ENCODE peak calls at places on chromosome 6, in four cellular contexts. N is IMR-90, I is GM12878, D is K562. G is an unnamed sample.

GRCh38 chr6:167811689-167812487 is 14.8 kb upstream of the AFDN start:
- DNase-seq in N (no peak), I (no peak), D (peak; percentile 54), G (no peak)

GRCh38 chr6:52341861-52342260 is 20.1 kb upstream of the PAQR8 start:
- DNase-seq in N (no peak), I (no peak), D (no peak), G (no peak)

GRCh38 chr6:135604035-135604865 is 106.7 kb upstream of the AHI1 start:
- DNase-seq in N (no peak), I (no peak), D (no peak), G (no peak)

GRCh38 chr6:152428126-152428525 is 209.0 kb downstream of the SYNE1 start:
- DNase-seq in N (peak; percentile 1), I (no peak), D (no peak), G (no peak)

GRCh38 chr6:106132153-106132698 is 46.1 kb downstream of the PRDM1 start:
- DNase-seq in N (no peak), I (no peak), D (no peak), G (no peak)

GRCh38 chr6:110816677-110817076 is 1.4 kb upstream of the CDK19 start:
- DNase-seq in N (no peak), I (no peak), D (no peak), G (no peak)

GRCh38 chr6:17098538-17098937 is 3.3 kb upstream of the STMND1 start:
- DNase-seq in N (peak; percentile 47), I (no peak), D (no peak), G (no peak)

GRCh38 chr6:6968731-6969552 is 138.8 kb upstream of the RREB1 start:
- DNase-seq in N (no peak), I (no peak), D (peak; percentile 66), G (no peak)

GRCh38 chr6:28769626-28770402 is 154.0 kb downstream of the TRIM27 start:
- DNase-seq in N (peak; percentile 20), I (no peak), D (peak; percentile 60), G (peak; percentile 61)

GRCh38 chr6:71476872-71477271 is 188.3 kb downstream of the OGFRL1 start:
- DNase-seq in N (no peak), I (no peak), D (no peak), G (no peak)

GRCh38 chr6:158707120-158707519 is 57.3 kb downstream of the SYTL3 start:
- DNase-seq in N (peak; percentile 56), I (no peak), D (peak; percentile 65), G (peak; percentile 60)

GRCh38 chr6:151196571-151196970 is 43.2 kb upstream of the AKAP12 start:
- DNase-seq in N (peak; percentile 66), I (no peak), D (no peak), G (no peak)

GRCh38 chr6:87118054-87118453 is 23.1 kb upstream of the CGA start:
- DNase-seq in N (peak; percentile 33), I (no peak), D (no peak), G (no peak)

GRCh38 chr6:149913542-149914240 is 9.2 kb downstream of the RAET1G start:
- DNase-seq in N (no peak), I (no peak), D (no peak), G (no peak)

GRCh38 chr6:56549014-56549413 is 93.7 kb downstream of the DST start:
- DNase-seq in N (no peak), I (no peak), D (no peak), G (no peak)

GRCh38 chr6:27834879-27835549 is 77.2 kb downstream of the OR2B2 start:
- DNase-seq in N (no peak), I (no peak), D (peak; percentile 40), G (no peak)

GRCh38 chr6:169236988-169237387 is 16.7 kb downstream of the THBS2 start:
- DNase-seq in N (no peak), I (no peak), D (no peak), G (no peak)

GRCh38 chr6:70413829-70414494 is 654 bp downstream of the FAM135A start:
- DNase-seq in N (no peak), I (no peak), D (no peak), G (peak; percentile 6)

GRCh38 chr6:53725791-53726575 is 60.4 kb upstream of the KLHL31 start:
- DNase-seq in N (peak; percentile 69), I (no peak), D (peak; percentile 83), G (peak; percentile 74)

GRCh38 chr6:90227693-90228092 is 69.0 kb downstream of the BACH2 start:
- DNase-seq in N (no peak), I (no peak), D (no peak), G (no peak)

GRCh38 chr6:43455034-43455747 is at the start of gene DLK2:
- DNase-seq in N (no peak), I (no peak), D (peak; percentile 88), G (no peak)

GRCh38 chr6:5096482-5096881 is 11.3 kb downstream of the PPP1R3G start:
- DNase-seq in N (no peak), I (no peak), D (no peak), G (no peak)

GRCh38 chr6:159108438-159108985 is 60.7 kb upstream of the FNDC1 start:
- DNase-seq in N (no peak), I (no peak), D (no peak), G (no peak)

GRCh38 chr6:38153511-38153910 is 334.0 kb downstream of the ZFAND3 start:
- DNase-seq in N (no peak), I (no peak), D (no peak), G (no peak)

GRCh38 chr6:136037246-136037884 is 185.9 kb downstream of the PDE7B start:
- DNase-seq in N (peak; percentile 42), I (no peak), D (no peak), G (no peak)

GRCh38 chr6:158661156-158661555 is 11.3 kb downstream of the SYTL3 start:
- DNase-seq in N (no peak), I (no peak), D (no peak), G (no peak)

GRCh38 chr6:9620263-9620662 is 794.6 kb downstream of the TFAP2A start:
- DNase-seq in N (peak; percentile 38), I (no peak), D (no peak), G (no peak)

GRCh38 chr6:166167801-166168615 is at the start of gene TBXT:
- DNase-seq in N (no peak), I (peak; percentile 51), D (no peak), G (no peak)

GRCh38 chr6:148175511-148176188 is 167.0 kb upstream of the SASH1 start:
- DNase-seq in N (peak; percentile 46), I (no peak), D (no peak), G (no peak)

GRCh38 chr6:2197177-2197671 is 48.2 kb downstream of the GMDS start:
- DNase-seq in N (peak; percentile 59), I (no peak), D (no peak), G (no peak)

GRCh38 chr6:170205126-170205525 is 85.8 kb downstream of the DLL1 start:
- DNase-seq in N (no peak), I (no peak), D (no peak), G (no peak)

GRCh38 chr6:12265795-12266194 is 24.4 kb upstream of the EDN1 start:
- DNase-seq in N (peak; percentile 71), I (no peak), D (no peak), G (no peak)

GRCh38 chr6:1297746-1298145 is 14.2 kb upstream of the FOXQ1 start:
- DNase-seq in N (peak; percentile 78), I (no peak), D (no peak), G (peak; percentile 47)

GRCh38 chr6:122008105-122009100 is 391.0 kb upstream of the HSF2 start:
- DNase-seq in N (peak; percentile 42), I (no peak), D (no peak), G (no peak)

GRCh38 chr6:147817042-147817689 is 308.7 kb downstream of the SAMD5 start:
- DNase-seq in N (no peak), I (no peak), D (no peak), G (no peak)

GRCh38 chr6:128465368-128466343 is 54.7 kb downstream of the PTPRK start:
- DNase-seq in N (no peak), I (no peak), D (no peak), G (no peak)

DNA sequence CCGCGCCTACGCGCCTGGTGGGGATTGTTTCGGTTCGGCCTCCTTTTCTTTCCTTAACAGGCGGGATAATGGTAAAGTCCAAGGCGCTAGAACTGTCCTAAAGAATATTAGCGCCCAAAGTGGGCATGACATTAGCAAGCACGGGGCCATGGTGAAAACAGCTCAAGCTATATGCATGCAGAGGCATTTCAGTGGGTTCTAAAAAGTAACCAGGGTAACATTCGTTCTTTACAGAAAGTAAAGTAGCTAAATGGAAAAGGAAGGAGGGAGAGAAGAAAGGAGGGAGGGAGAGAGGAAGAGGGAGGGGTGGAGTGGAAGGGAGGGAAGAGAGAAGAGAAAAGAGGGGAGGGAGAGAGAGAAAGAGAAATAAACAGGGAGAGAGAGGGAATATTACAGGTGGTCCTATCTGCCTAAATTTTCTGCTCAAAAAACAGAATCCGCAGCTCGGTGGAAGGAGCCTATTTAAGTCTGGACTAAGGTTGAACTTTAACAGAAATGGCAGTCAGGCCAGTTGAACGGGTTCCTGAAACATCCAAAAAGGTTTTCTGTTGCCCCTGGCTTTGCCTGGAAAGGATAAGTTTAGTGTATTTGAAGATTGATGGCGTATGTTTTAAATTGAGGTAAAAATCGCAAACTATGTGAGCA is 2.0 kb downstream of the TFAP2B start:
- DNase-seq in N (no peak), I (no peak), D (no peak), G (no peak)
- TF ChIP-seq BHLHE40 in N (no peak), I (no peak), D (no peak), G (no peak)

GRCh38 chr6:82555801-82556200 is 192.2 kb downstream of the TPBG start:
- DNase-seq in N (peak; percentile 19), I (no peak), D (no peak), G (no peak)
- TF ChIP-seq ELK1 in N (no peak), I (no peak), D (no peak), G (no peak)

GRCh38 chr6:99613705-99614429 is 7.2 kb downstream of the PRDM13 start:
- DNase-seq in N (no peak), I (no peak), D (no peak), G (peak; percentile 16)
- TF ChIP-seq BHLHE40 in N (no peak), I (peak; percentile 18), D (no peak), G (no peak)

DNA sequence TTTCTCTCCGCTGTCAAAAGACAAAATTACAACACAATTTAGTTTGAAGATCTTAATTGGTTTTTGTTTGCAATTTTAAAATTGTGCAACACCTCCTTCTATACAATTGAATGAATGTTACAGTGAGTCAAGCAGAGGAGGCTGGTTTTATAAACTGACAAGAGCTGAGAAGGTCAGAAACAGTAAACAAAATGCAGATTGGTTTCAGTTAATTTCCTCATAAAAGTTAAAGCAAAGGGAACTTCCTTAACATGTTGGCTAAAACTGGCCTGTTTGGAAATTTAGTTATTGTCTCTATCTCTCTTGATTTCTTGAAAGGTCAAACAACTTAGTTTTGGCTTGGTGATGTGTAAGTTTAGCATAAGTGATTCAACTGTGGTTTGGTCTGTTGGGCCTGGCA is 22.2 kb downstream of the KHDC1L start:
- DNase-seq in N (peak; percentile 40), I (no peak), D (no peak), G (no peak)
- TF ChIP-seq ELK1 in N (no peak), I (no peak), D (no peak), G (no peak)

G was measured in A549.